ENCODE peak calls at places on chromosome 9, in seven cellular contexts. M is heart left ventricle; L is transverse colon; W is HCT116; P is pancreas; T is right atrium auricular region; Y is CD8-positive, alpha-beta T cell. R is an unnamed sample.

GRCh38 chr9:3912817-3913216 is 387.0 kb upstream of the RFX3 start:
- DNase-seq in M (no peak), L (no peak), W (no peak), P (no peak), T (no peak), Y (no peak), R (no peak)

GRCh38 chr9:34669809-34670562 is 7.5 kb upstream of the CCL27 start:
- DNase-seq in M (peak; percentile 1), L (no peak), W (no peak), P (no peak), T (no peak), Y (no peak), R (no peak)

GRCh38 chr9:123609844-123610243 is 253.8 kb downstream of the CRB2 start:
- DNase-seq in M (no peak), L (no peak), W (no peak), P (no peak), T (no peak), Y (no peak), R (no peak)

GRCh38 chr9:97753975-97754374 is 56.8 kb upstream of the XPA start:
- DNase-seq in M (no peak), L (no peak), W (no peak), P (no peak), T (no peak), Y (no peak), R (no peak)

GRCh38 chr9:90007516-90008430 is 403.0 kb downstream of the GADD45G start:
- DNase-seq in M (no peak), L (no peak), W (no peak), P (no peak), T (no peak), Y (no peak), R (no peak)

GRCh38 chr9:123397975-123398374 is 42.0 kb downstream of the CRB2 start:
- DNase-seq in M (no peak), L (no peak), W (no peak), P (no peak), T (no peak), Y (no peak), R (no peak)

GRCh38 chr9:15873573-15874177 is 320.8 kb downstream of the CCDC171 start:
- DNase-seq in M (no peak), L (no peak), W (peak; percentile 24), P (no peak), T (no peak), Y (no peak), R (no peak)

GRCh38 chr9:115385383-115386122 is 267.6 kb upstream of the TNC start:
- DNase-seq in M (no peak), L (no peak), W (no peak), P (no peak), T (no peak), Y (no peak), R (peak; percentile 51)

GRCh38 chr9:113160571-113160970 is 9.8 kb downstream of the SLC31A2 start:
- DNase-seq in M (no peak), L (no peak), W (no peak), P (no peak), T (no peak), Y (no peak), R (no peak)

GRCh38 chr9:125422853-125423252 is 161.2 kb downstream of the GAPVD1 start:
- DNase-seq in M (no peak), L (no peak), W (no peak), P (no peak), T (no peak), Y (no peak), R (peak; percentile 54)

GRCh38 chr9:112863214-112863613 is 27.5 kb downstream of the SLC46A2 start:
- DNase-seq in M (peak; percentile 54), L (no peak), W (no peak), P (no peak), T (no peak), Y (no peak), R (peak; percentile 77)

GRCh38 chr9:130054428-130054786 is 701 bp downstream of the GPR107 start:
- DNase-seq in M (no peak), L (no peak), W (no peak), P (no peak), T (no peak), Y (no peak), R (no peak)

GRCh38 chr9:130058887-130059286 is 5.2 kb downstream of the GPR107 start:
- DNase-seq in M (no peak), L (no peak), W (no peak), P (no peak), T (no peak), Y (no peak), R (no peak)

GRCh38 chr9:130060296-130060695 is 6.6 kb downstream of the GPR107 start:
- DNase-seq in M (no peak), L (no peak), W (no peak), P (no peak), T (no peak), Y (no peak), R (no peak)

GRCh38 chr9:130054820-130055219 is 1.1 kb downstream of the GPR107 start:
- DNase-seq in M (no peak), L (no peak), W (no peak), P (no peak), T (no peak), Y (no peak), R (no peak)

GRCh38 chr9:130058154-130058553 is 4.4 kb downstream of the GPR107 start:
- DNase-seq in M (no peak), L (no peak), W (no peak), P (no peak), T (no peak), Y (no peak), R (no peak)
- TF ChIP-seq CTCF in M (peak; percentile 29), L (peak; percentile 22), W (no peak), P (no peak), T (no peak), Y (peak; percentile 17), R (no peak)

GRCh38 chr9:129027224-129027684 is 877 bp downstream of the SH3GLB2 start:
- DNase-seq in M (no peak), L (no peak), W (no peak), P (no peak), T (no peak), Y (no peak), R (no peak)

GRCh38 chr9:129028192-129028966 is at the start of gene SH3GLB2:
- DNase-seq in M (peak; percentile 95), L (peak; percentile 97), W (peak; percentile 83), P (peak; percentile 95), T (peak; percentile 93), Y (peak; percentile 91), R (peak; percentile 98)

GRCh38 chr9:129026442-129027223 is 1.5 kb downstream of the SH3GLB2 start:
- DNase-seq in M (no peak), L (peak; percentile 39), W (no peak), P (peak; percentile 68), T (no peak), Y (no peak), R (no peak)

GRCh38 chr9:129030191-129030590 is 2.1 kb upstream of the SH3GLB2 start:
- DNase-seq in M (no peak), L (no peak), W (no peak), P (no peak), T (no peak), Y (no peak), R (no peak)

DNA sequence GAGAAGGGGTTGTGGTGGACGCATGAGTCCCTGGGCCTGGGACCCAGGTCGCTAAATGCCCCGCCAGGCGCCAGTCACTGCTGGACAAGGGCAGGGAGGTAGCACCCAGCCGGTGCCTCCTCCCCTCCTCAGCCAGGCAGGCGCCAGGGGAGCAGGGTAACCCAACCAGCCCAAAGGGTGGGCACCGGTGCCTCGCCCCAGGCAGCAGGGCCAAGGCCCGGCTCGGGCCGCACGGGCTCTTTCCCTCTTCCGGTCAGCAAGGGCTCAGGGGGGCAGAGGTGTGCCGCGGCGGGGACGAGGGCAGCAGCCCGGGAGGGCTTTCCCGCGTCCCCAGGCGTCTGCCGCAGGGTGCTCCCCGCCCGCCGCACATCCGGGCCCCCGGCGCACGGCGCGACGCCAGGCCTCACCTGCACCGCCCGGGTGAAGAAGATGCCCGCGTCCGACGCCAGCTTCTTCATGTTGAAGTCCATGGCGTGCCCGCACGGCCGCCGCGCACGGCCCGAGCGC is 393 bp downstream of the SH3GLB2 start:
- DNase-seq in M (peak; percentile 69), L (peak; percentile 77), W (no peak), P (no peak), T (peak; percentile 59), Y (no peak), R (no peak)
- H3K27ac ChIP-seq in M (no peak overlapping the region), L (peak overlapping the region; percentile 85), W (peak overlapping the region; percentile 80), P (peak overlapping the region; percentile 49), T (peak overlapping the region; percentile 71), Y (peak overlapping the region; percentile 40), R (no peak overlapping the region)

GRCh38 chr9:136400038-136400834 is at the start of gene SNAPC4:
- DNase-seq in M (peak; percentile 92), L (peak; percentile 89), W (peak; percentile 62), P (peak; percentile 75), T (peak; percentile 76), Y (peak; percentile 69), R (peak; percentile 86)

GRCh38 chr9:136397643-136398042 is 2.3 kb downstream of the SNAPC4 start:
- DNase-seq in M (no peak), L (no peak), W (no peak), P (no peak), T (no peak), Y (no peak), R (no peak)

GRCh38 chr9:136399176-136400037 is 563 bp downstream of the SNAPC4 start:
- DNase-seq in M (no peak), L (no peak), W (no peak), P (no peak), T (no peak), Y (no peak), R (peak; percentile 35)

GRCh38 chr9:136396219-136396515 is 3.8 kb downstream of the SNAPC4 start:
- DNase-seq in M (no peak), L (no peak), W (no peak), P (no peak), T (no peak), Y (no peak), R (no peak)

GRCh38 chr9:136398286-136398685 is 1.7 kb downstream of the SNAPC4 start:
- DNase-seq in M (no peak), L (no peak), W (no peak), P (no peak), T (no peak), Y (no peak), R (no peak)
- H3K4me3 ChIP-seq in M (no peak overlapping the region), L (no peak overlapping the region), W (peak overlapping the region; percentile 93), P (no peak overlapping the region), T (no peak overlapping the region), Y (no peak overlapping the region), R (no peak overlapping the region)

GRCh38 chr9:613771-614347 is 227.6 kb upstream of the DMRT1 start:
- DNase-seq in M (peak; percentile 81), L (peak; percentile 70), W (peak; percentile 13), P (peak; percentile 79), T (peak; percentile 87), Y (no peak), R (no peak)
- TF ChIP-seq CTCF in M (peak; percentile 69), L (peak; percentile 73), W (peak; percentile 97), P (peak; percentile 69), T (peak; percentile 66), Y (peak; percentile 64), R (peak; percentile 48)

R was measured in left lung.